ENCODE peak calls at places on chromosomes 3 and 15, in ten cellular contexts. T is SJCRH30, N is NCI-H1694 treated with DMSO at 0.1 percent for 48 hours, W is tibial artery, M is HuH-7.5, R is right lobe of liver, P is NAMALWA, O is NCI-H1930, A is GM04504, L is NCI-H345. Q is an unnamed sample.

GRCh38 chr3:123447749-123448502 is 964 bp downstream of the ADCY5 start:
- DNase-seq in T (no peak), N (no peak), W (no peak), M (peak; percentile 72), R (peak; percentile 53), P (no peak), O (peak; percentile 23), A (no peak), L (peak; percentile 15), Q (no peak)

GRCh38 chr3:112651516-112651915 is 10.6 kb upstream of the CCDC80 start:
- DNase-seq in T (no peak), N (no peak), W (no peak), M (no peak), R (no peak), P (no peak), O (no peak), A (no peak), L (no peak), Q (no peak)

GRCh38 chr15:55402707-55403106 is 5.5 kb downstream of the CCPG1 start:
- DNase-seq in T (no peak), N (no peak), W (no peak), M (no peak), R (no peak), P (no peak), O (no peak), A (no peak), L (no peak), Q (no peak)

GRCh38 chr3:182212479-182213076 is 500.9 kb downstream of the SOX2 start:
- DNase-seq in T (peak; percentile 16), N (peak; percentile 83), W (no peak), M (no peak), R (no peak), P (no peak), O (peak; percentile 46), A (no peak), L (peak; percentile 89), Q (no peak)

GRCh38 chr15:48414015-48414414 is 82.8 kb downstream of the DUT start:
- DNase-seq in T (no peak), N (no peak), W (no peak), M (no peak), R (no peak), P (no peak), O (no peak), A (peak; percentile 92), L (no peak), Q (no peak)

GRCh38 chr15:71532994-71533393 is 277.4 kb upstream of the NR2E3 start:
- DNase-seq in T (peak; percentile 84), N (no peak), W (no peak), M (peak; percentile 38), R (no peak), P (peak; percentile 48), O (no peak), A (no peak), L (peak; percentile 19), Q (no peak)

GRCh38 chr3:126313166-126313565 is 44.0 kb downstream of the KLF15 start:
- DNase-seq in T (no peak), N (no peak), W (no peak), M (no peak), R (no peak), P (no peak), O (no peak), A (no peak), L (no peak), Q (no peak)

GRCh38 chr3:170714562-170715535 is 129.0 kb upstream of the SLC7A14 start:
- DNase-seq in T (peak; percentile 60), N (no peak), W (no peak), M (no peak), R (no peak), P (no peak), O (no peak), A (no peak), L (no peak), Q (no peak)

GRCh38 chr3:142601713-142602112 is 5.5 kb downstream of the PLS1 start:
- DNase-seq in T (no peak), N (no peak), W (no peak), M (no peak), R (no peak), P (no peak), O (no peak), A (no peak), L (no peak), Q (no peak)

GRCh38 chr15:82882250-82882928 is 70.1 kb downstream of the HOMER2 start:
- DNase-seq in T (peak; percentile 9), N (no peak), W (no peak), M (no peak), R (no peak), P (no peak), O (no peak), A (no peak), L (no peak), Q (no peak)

GRCh38 chr3:56125358-56126005 is 342.8 kb downstream of the ERC2 start:
- DNase-seq in T (peak; percentile 96), N (no peak), W (no peak), M (no peak), R (no peak), P (no peak), O (no peak), A (peak; percentile 51), L (no peak), Q (no peak)

GRCh38 chr3:157116017-157116416 is 43.9 kb downstream of the CCNL1 start:
- DNase-seq in T (no peak), N (no peak), W (no peak), M (no peak), R (no peak), P (no peak), O (no peak), A (no peak), L (no peak), Q (no peak)

GRCh38 chr3:178405456-178405970 is 130.7 kb upstream of the KCNMB2 start:
- DNase-seq in T (no peak), N (peak; percentile 88), W (no peak), M (no peak), R (no peak), P (no peak), O (no peak), A (no peak), L (no peak), Q (no peak)

GRCh38 chr3:13145131-13145825 is 72.0 kb upstream of the IQSEC1 start:
- DNase-seq in T (no peak), N (no peak), W (peak; percentile 40), M (peak; percentile 60), R (peak; percentile 44), P (peak; percentile 22), O (no peak), A (no peak), L (no peak), Q (no peak)

GRCh38 chr3:55765398-55765797 is 278.3 kb upstream of the WNT5A start:
- DNase-seq in T (peak; percentile 29), N (no peak), W (no peak), M (no peak), R (no peak), P (no peak), O (no peak), A (no peak), L (no peak), Q (no peak)

GRCh38 chr3:188037116-188037718 is 116.7 kb upstream of the LPP start:
- DNase-seq in T (no peak), N (no peak), W (no peak), M (no peak), R (peak; percentile 61), P (no peak), O (no peak), A (no peak), L (peak; percentile 26), Q (no peak)

GRCh38 chr3:58575986-58576652 is 1.1 kb downstream of the FAM107A start:
- DNase-seq in T (peak; percentile 41), N (no peak), W (no peak), M (no peak), R (no peak), P (no peak), O (no peak), A (no peak), L (no peak), Q (no peak)

GRCh38 chr3:88203537-88204143 is 53.9 kb downstream of the C3orf38 start:
- DNase-seq in T (peak; percentile 79), N (no peak), W (peak; percentile 78), M (peak; percentile 14), R (no peak), P (peak; percentile 64), O (peak; percentile 11), A (peak; percentile 28), L (peak; percentile 38), Q (no peak)

GRCh38 chr3:23740517-23741402 is 65.0 kb upstream of the UBE2E1 start:
- DNase-seq in T (no peak), N (no peak), W (peak; percentile 71), M (no peak), R (no peak), P (no peak), O (no peak), A (no peak), L (no peak), Q (peak; percentile 29)

GRCh38 chr3:45199837-45200648 is 26.0 kb downstream of the TMEM158 start:
- DNase-seq in T (no peak), N (no peak), W (no peak), M (no peak), R (no peak), P (no peak), O (no peak), A (peak; percentile 64), L (no peak), Q (no peak)

GRCh38 chr3:39000008-39000450 is 51.7 kb downstream of the SCN11A start:
- DNase-seq in T (peak; percentile 56), N (peak; percentile 27), W (no peak), M (peak; percentile 29), R (no peak), P (peak; percentile 82), O (peak; percentile 9), A (peak; percentile 31), L (peak; percentile 53), Q (no peak)

GRCh38 chr15:73325191-73325980 is 43.4 kb downstream of the HCN4 start:
- DNase-seq in T (peak; percentile 64), N (no peak), W (peak; percentile 54), M (peak; percentile 64), R (peak; percentile 44), P (peak; percentile 59), O (no peak), A (no peak), L (no peak), Q (no peak)

GRCh38 chr3:52998781-52999509 is 46.9 kb downstream of the SFMBT1 start:
- DNase-seq in T (no peak), N (no peak), W (no peak), M (no peak), R (no peak), P (no peak), O (no peak), A (no peak), L (no peak), Q (no peak)

GRCh38 chr3:146187334-146187950 is 26.5 kb upstream of the PLOD2 start:
- DNase-seq in T (peak; percentile 35), N (peak; percentile 31), W (no peak), M (no peak), R (no peak), P (peak; percentile 28), O (no peak), A (no peak), L (peak; percentile 5), Q (no peak)

GRCh38 chr15:89937365-89938355 is 24.9 kb upstream of the ARPIN start:
- DNase-seq in T (no peak), N (no peak), W (no peak), M (no peak), R (no peak), P (no peak), O (no peak), A (no peak), L (no peak), Q (no peak)

GRCh38 chr3:160448845-160449659 is 534 bp downstream of the TRIM59 start:
- DNase-seq in T (peak; percentile 34), N (no peak), W (no peak), M (peak; percentile 64), R (peak; percentile 65), P (peak; percentile 86), O (no peak), A (no peak), L (peak; percentile 65), Q (peak; percentile 26)

GRCh38 chr15:31740203-31740602 is 290.1 kb upstream of the CHRNA7 start:
- DNase-seq in T (peak; percentile 35), N (peak; percentile 69), W (no peak), M (no peak), R (no peak), P (no peak), O (no peak), A (no peak), L (no peak), Q (no peak)

GRCh38 chr15:37061996-37062395 is 38.4 kb downstream of the MEIS2 start:
- DNase-seq in T (no peak), N (no peak), W (no peak), M (no peak), R (no peak), P (no peak), O (no peak), A (no peak), L (no peak), Q (no peak)